ENCODE peak calls at places on chromosomes 6 and 20, in eight cellular contexts. K, R, Y, E, W, J, N and Z are unnamed samples.
A peak's percentile ranks its signal among the peaks of the same experiment; 100 is the strongest.

GRCh38 chr6:116218172-116218633 is 35.7 kb downstream of the TSPYL4 start:
- DNase-seq in K (no peak), R (no peak), Y (no peak), E (no peak), W (no peak), J (no peak), N (no peak), Z (no peak)

GRCh38 chr6:147245693-147246092 is 41.5 kb downstream of the STXBP5 start:
- DNase-seq in K (no peak), R (no peak), Y (no peak), E (no peak), W (no peak), J (no peak), N (no peak), Z (no peak)

GRCh38 chr6:111105578-111105977 is 18.3 kb downstream of the SLC16A10 start:
- DNase-seq in K (peak; percentile 90), R (no peak), Y (peak; percentile 70), E (peak; percentile 92), W (peak; percentile 85), J (peak; percentile 97), N (peak; percentile 78), Z (peak; percentile 61)

GRCh38 chr20:39233755-39234154 is 271.6 kb downstream of the DHX35 start:
- DNase-seq in K (no peak), R (no peak), Y (no peak), E (no peak), W (no peak), J (no peak), N (no peak), Z (no peak)

GRCh38 chr6:4653141-4653540 is 123.1 kb upstream of the CDYL start:
- DNase-seq in K (no peak), R (no peak), Y (no peak), E (no peak), W (no peak), J (no peak), N (no peak), Z (no peak)

GRCh38 chr6:53938810-53939209 is 144.0 kb downstream of the LRRC1 start:
- DNase-seq in K (no peak), R (no peak), Y (no peak), E (no peak), W (no peak), J (no peak), N (no peak), Z (no peak)

GRCh38 chr6:116158641-116159040 is 32.7 kb upstream of the COL10A1 start:
- DNase-seq in K (no peak), R (no peak), Y (no peak), E (no peak), W (no peak), J (no peak), N (no peak), Z (no peak)

GRCh38 chr20:4925842-4926530 is 75.3 kb downstream of the SLC23A2 start:
- DNase-seq in K (no peak), R (no peak), Y (peak; percentile 53), E (peak; percentile 77), W (peak; percentile 53), J (peak; percentile 46), N (peak; percentile 49), Z (peak; percentile 34)

GRCh38 chr6:29589423-29590048 is 4.6 kb downstream of the OR2H2 start:
- DNase-seq in K (no peak), R (peak; percentile 52), Y (no peak), E (peak; percentile 34), W (no peak), J (peak; percentile 29), N (peak; percentile 57), Z (peak; percentile 20)

GRCh38 chr6:38187285-38187684 is 367.8 kb downstream of the ZFAND3 start:
- DNase-seq in K (no peak), R (peak; percentile 65), Y (no peak), E (no peak), W (no peak), J (no peak), N (no peak), Z (no peak)

GRCh38 chr6:68040780-68041179 is 594.3 kb upstream of the ADGRB3 start:
- DNase-seq in K (no peak), R (no peak), Y (no peak), E (no peak), W (no peak), J (no peak), N (no peak), Z (no peak)

GRCh38 chr20:19885981-19886665 is 128.1 kb downstream of the RIN2 start:
- DNase-seq in K (peak; percentile 63), R (no peak), Y (peak; percentile 57), E (peak; percentile 61), W (peak; percentile 70), J (peak; percentile 83), N (peak; percentile 32), Z (no peak)

GRCh38 chr20:8154636-8155035 is 22.6 kb downstream of the PLCB1 start:
- DNase-seq in K (no peak), R (no peak), Y (no peak), E (no peak), W (no peak), J (no peak), N (no peak), Z (no peak)

GRCh38 chr6:117771403-117771802 is 96.1 kb downstream of the NUS1 start:
- DNase-seq in K (no peak), R (no peak), Y (no peak), E (no peak), W (no peak), J (no peak), N (no peak), Z (no peak)

GRCh38 chr6:1525364-1526038 is 84.2 kb upstream of the FOXC1 start:
- DNase-seq in K (no peak), R (no peak), Y (no peak), E (no peak), W (no peak), J (no peak), N (no peak), Z (no peak)

GRCh38 chr6:1522779-1523178 is 86.9 kb upstream of the FOXC1 start:
- DNase-seq in K (no peak), R (no peak), Y (no peak), E (no peak), W (no peak), J (no peak), N (no peak), Z (no peak)

GRCh38 chr6:1526689-1527088 is 83.0 kb upstream of the FOXC1 start:
- DNase-seq in K (no peak), R (no peak), Y (no peak), E (no peak), W (no peak), J (no peak), N (no peak), Z (no peak)

GRCh38 chr6:1527098-1527497 is 82.6 kb upstream of the FOXC1 start:
- DNase-seq in K (no peak), R (peak; percentile 61), Y (peak; percentile 35), E (no peak), W (no peak), J (peak; percentile 7), N (no peak), Z (no peak)

DNA sequence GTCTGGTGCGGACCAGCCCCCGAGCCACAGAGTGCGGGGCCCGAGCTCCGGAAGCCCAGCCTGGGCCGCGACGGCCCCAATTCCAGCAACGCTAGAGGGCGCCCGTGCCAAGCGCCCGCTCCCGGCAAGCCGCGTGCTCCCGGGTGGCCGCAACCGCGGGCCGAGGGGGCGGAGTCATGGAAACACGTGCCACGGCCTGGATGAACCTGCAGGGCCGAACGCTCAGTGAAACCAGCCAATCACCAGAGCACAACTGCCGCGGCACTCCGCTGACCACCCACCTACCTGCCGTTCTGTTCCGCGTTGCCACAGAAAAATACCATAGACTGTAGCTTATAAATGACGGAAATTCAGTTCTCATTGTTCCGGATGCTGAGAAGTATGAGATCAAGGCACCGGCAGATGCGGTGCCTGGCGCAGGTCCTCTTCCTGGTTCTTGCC is 85.7 kb upstream of the FOXC1 start:
- DNase-seq in K (peak; percentile 90), R (peak; percentile 84), Y (peak; percentile 85), E (peak; percentile 29), W (peak; percentile 79), J (peak; percentile 72), N (peak; percentile 55), Z (no peak)
- TF ChIP-seq CTCF in K (peak; percentile 58), R (peak; percentile 75), Y (peak; percentile 53), E (peak; percentile 13), W (peak; percentile 57), J (no peak), N (peak; percentile 42), Z (peak; percentile 93)

GRCh38 chr20:59004763-59005522 is 2.1 kb downstream of the CTSZ start:
- DNase-seq in K (peak; percentile 87), R (no peak), Y (peak; percentile 64), E (peak; percentile 48), W (peak; percentile 87), J (no peak), N (no peak), Z (no peak)
- H3K27me3 ChIP-seq in K (no peaks in the 10 kb centered on the region), R (peaks cover 11% of the 10 kb centered on the region), Y (no peaks in the 10 kb centered on the region), E (no peaks in the 10 kb centered on the region), W (no peaks in the 10 kb centered on the region), J (no peaks in the 10 kb centered on the region), N (no peaks in the 10 kb centered on the region), Z (no peaks in the 10 kb centered on the region)

DNA sequence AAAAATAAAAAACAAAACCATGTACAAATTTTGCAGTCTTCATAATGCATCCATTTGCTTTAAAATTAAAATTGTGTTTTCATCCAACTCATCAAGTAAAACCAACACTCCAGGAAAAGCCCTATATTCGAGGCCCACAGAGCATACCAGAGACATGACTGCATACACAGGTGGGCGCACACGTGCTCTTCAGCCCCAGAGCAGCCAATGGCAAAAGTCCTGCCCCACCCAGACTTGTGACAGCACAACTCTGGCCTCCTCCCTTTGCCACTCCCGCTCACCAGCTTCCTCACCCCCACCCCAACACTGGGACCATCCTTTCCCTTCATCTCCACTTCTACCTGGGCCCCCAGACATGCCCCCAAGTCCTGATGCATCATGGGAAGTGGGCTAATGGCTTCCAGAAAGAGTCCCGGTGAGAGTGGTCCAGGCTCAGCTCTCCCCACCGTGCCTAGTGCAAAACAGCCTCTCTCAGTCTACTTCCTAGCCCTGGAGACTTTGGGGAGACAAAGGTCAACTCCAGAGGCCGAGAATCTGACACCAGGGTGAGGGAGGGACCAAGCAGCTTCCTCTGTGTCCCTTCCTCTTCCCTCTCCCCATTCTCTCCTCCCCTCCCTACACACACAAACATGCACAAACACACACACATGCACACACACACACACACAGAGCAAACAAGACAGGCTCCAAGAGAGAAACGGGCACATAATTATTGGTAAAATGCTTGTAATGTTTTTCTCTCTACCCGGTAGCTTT is 14.4 kb downstream of the GRM4 start:
- DNase-seq in K (no peak), R (no peak), Y (no peak), E (no peak), W (no peak), J (no peak), N (no peak), Z (peak; percentile 14)
- H3K27ac ChIP-seq in K (no peak overlapping the region), R (no peak overlapping the region), Y (no peak overlapping the region), E (no peak overlapping the region), W (no peak overlapping the region), J (no peak overlapping the region), N (no peak overlapping the region), Z (no peak overlapping the region)

DNA sequence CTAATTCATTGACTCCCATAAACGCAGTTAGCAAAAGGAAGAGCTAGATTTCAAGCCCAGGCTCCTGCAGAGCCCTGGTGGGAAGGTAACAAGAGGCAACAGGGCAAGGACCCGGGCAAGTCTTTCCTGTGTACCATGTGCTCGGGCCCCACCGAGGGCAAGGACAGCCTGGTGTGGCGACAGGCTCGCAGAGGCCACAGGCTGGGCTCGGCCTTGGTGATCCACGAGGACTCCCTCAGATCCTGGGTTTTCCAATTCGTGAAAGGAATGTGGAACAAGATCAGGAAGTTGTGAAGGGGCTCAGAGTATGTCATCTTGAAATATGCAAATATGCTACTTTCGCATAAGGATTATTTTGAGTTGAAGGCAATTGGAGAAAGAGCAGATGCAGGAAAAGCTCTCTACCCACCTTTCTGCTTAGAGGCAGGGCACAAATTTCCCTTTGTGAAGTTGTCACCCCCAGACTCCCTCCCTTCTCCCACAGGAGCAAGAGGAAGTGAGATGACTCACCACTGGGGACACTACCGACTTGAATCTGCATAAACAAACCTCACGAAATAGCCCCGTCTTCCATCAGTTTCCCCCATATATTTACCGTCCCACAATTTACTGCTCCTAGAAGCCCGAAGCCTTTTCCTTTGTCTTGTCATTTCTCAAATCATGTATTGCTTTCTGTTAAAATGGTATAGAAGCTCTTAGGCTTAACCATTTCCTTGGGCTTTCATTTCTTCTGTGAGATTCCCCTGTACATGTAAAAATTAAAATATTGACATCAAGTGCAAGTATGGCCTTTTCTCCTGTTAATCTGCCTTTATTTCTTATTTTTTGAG is 79.0 kb downstream of the PSMG4 start:
- DNase-seq in K (no peak), R (no peak), Y (no peak), E (no peak), W (no peak), J (no peak), N (no peak), Z (no peak)
- TF ChIP-seq CTCF in K (peak; percentile 21), R (no peak), Y (no peak), E (no peak), W (peak; percentile 10), J (no peak), N (no peak), Z (no peak)